ENCODE peak calls at places on chromosomes 12 and 14, in seven cellular contexts. One of them, this sample, is unnamed.
A peak's percentile ranks its signal among the peaks of the same experiment; 100 is the strongest.

GRCh38 chr14:74596747-74597456 is 15.1 kb downstream of the LTBP2 start:
- DNase-seq in H54: no peak
- DNase-seq in H1: no peak
- DNase-seq in esophagus squamous epithelium: no peak
- DNase-seq in IMR-90: peak; percentile 94
- DNase-seq in tibial nerve: no peak
- DNase-seq in GM12892: no peak
- DNase-seq in this sample: no peak

GRCh38 chr12:104975621-104976343 is 10.3 kb upstream of the NOPCHAP1 start:
- DNase-seq in H54: no peak
- DNase-seq in H1: no peak
- DNase-seq in esophagus squamous epithelium: no peak
- DNase-seq in IMR-90: peak; percentile 48
- DNase-seq in tibial nerve: no peak
- DNase-seq in GM12892: no peak
- DNase-seq in this sample: no peak

GRCh38 chr12:23899434-23899833 is 50.0 kb downstream of the SOX5 start:
- DNase-seq in H54: no peak
- DNase-seq in H1: no peak
- DNase-seq in esophagus squamous epithelium: no peak
- DNase-seq in IMR-90: no peak
- DNase-seq in tibial nerve: no peak
- DNase-seq in GM12892: no peak
- DNase-seq in this sample: no peak

GRCh38 chr14:35821546-35822411 is 4.4 kb upstream of the BRMS1L start:
- DNase-seq in H54: peak; percentile 33
- DNase-seq in H1: no peak
- DNase-seq in esophagus squamous epithelium: no peak
- DNase-seq in IMR-90: peak; percentile 45
- DNase-seq in tibial nerve: no peak
- DNase-seq in GM12892: no peak
- DNase-seq in this sample: no peak

GRCh38 chr14:97180304-97181200 is 383.4 kb downstream of the VRK1 start:
- DNase-seq in H54: peak; percentile 69
- DNase-seq in H1: no peak
- DNase-seq in esophagus squamous epithelium: no peak
- DNase-seq in IMR-90: no peak
- DNase-seq in tibial nerve: no peak
- DNase-seq in GM12892: no peak
- DNase-seq in this sample: no peak

GRCh38 chr12:57049890-57050289 is at the start of gene MYO1A:
- DNase-seq in H54: peak; percentile 22
- DNase-seq in H1: no peak
- DNase-seq in esophagus squamous epithelium: no peak
- DNase-seq in IMR-90: peak; percentile 19
- DNase-seq in tibial nerve: no peak
- DNase-seq in GM12892: no peak
- DNase-seq in this sample: no peak

GRCh38 chr12:3863756-3864155 is 9.4 kb downstream of the PARP11 start:
- DNase-seq in H54: no peak
- DNase-seq in H1: no peak
- DNase-seq in esophagus squamous epithelium: no peak
- DNase-seq in IMR-90: no peak
- DNase-seq in tibial nerve: no peak
- DNase-seq in GM12892: no peak
- DNase-seq in this sample: no peak

GRCh38 chr12:129607293-129607692 is 296.5 kb downstream of the TMEM132D start:
- DNase-seq in H54: no peak
- DNase-seq in H1: no peak
- DNase-seq in esophagus squamous epithelium: no peak
- DNase-seq in IMR-90: no peak
- DNase-seq in tibial nerve: no peak
- DNase-seq in GM12892: no peak
- DNase-seq in this sample: no peak

GRCh38 chr12:16880864-16881285 is 274.9 kb upstream of the LMO3 start:
- DNase-seq in H54: no peak
- DNase-seq in H1: peak; percentile 48
- DNase-seq in esophagus squamous epithelium: no peak
- DNase-seq in IMR-90: no peak
- DNase-seq in tibial nerve: no peak
- DNase-seq in GM12892: no peak
- DNase-seq in this sample: no peak

GRCh38 chr12:81255947-81256346 is 178.1 kb downstream of the ACSS3 start:
- DNase-seq in H54: no peak
- DNase-seq in H1: no peak
- DNase-seq in esophagus squamous epithelium: no peak
- DNase-seq in IMR-90: no peak
- DNase-seq in tibial nerve: no peak
- DNase-seq in GM12892: no peak
- DNase-seq in this sample: no peak

DNA sequence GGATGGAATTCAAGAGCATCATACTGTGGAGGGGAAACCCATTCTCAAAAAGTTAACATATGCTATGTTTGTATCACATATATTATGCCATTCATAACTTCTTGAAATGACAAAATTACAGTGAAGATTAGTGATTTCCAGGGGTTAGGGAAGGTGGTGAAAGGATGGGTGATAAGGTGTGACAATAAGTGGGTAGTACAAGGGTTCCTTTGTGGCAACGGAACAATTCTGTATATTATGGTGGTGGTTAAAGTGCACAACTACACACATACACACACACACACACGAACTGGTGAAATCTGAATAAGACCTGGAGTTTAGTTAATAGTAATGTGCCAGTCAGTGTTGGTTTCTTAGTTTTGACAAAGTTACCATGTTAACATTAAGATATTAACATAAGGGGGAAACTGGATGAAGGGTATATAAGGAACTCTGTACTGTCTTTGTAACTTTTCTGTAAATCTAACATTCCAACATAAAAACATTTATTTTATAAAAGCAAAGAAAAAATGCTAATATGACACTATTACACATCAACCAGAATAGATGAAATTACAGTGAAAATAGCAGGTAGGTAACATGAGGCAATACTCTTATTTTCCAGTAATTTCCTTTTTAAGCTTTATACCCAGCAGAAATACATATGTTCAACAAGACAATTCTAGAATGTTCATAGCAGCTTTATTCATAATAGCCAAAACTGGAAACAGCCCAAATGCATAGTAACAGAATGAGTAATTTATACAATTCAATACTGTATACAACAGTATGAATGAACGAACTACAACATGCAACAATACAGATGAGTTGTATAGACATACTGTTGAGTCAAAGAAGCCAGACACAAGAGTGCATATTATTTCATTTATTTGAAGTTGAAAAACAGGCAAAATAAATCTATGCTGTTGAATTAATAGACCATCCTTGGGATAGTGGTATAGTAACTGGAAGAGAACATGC is 44.0 kb upstream of the OR5AU1 start:
- DNase-seq in H54: no peak
- DNase-seq in H1: no peak
- DNase-seq in esophagus squamous epithelium: no peak
- DNase-seq in IMR-90: peak; percentile 80
- DNase-seq in tibial nerve: no peak
- DNase-seq in GM12892: no peak
- DNase-seq in this sample: no peak
- TF ChIP-seq POLR2A in H54: no peak
- TF ChIP-seq POLR2A in H1: no peak
- TF ChIP-seq POLR2A in esophagus squamous epithelium: no peak
- TF ChIP-seq POLR2A in IMR-90: no peak
- TF ChIP-seq POLR2A in tibial nerve: no peak
- TF ChIP-seq POLR2A in GM12892: no peak
- TF ChIP-seq POLR2A in this sample: no peak

DNA sequence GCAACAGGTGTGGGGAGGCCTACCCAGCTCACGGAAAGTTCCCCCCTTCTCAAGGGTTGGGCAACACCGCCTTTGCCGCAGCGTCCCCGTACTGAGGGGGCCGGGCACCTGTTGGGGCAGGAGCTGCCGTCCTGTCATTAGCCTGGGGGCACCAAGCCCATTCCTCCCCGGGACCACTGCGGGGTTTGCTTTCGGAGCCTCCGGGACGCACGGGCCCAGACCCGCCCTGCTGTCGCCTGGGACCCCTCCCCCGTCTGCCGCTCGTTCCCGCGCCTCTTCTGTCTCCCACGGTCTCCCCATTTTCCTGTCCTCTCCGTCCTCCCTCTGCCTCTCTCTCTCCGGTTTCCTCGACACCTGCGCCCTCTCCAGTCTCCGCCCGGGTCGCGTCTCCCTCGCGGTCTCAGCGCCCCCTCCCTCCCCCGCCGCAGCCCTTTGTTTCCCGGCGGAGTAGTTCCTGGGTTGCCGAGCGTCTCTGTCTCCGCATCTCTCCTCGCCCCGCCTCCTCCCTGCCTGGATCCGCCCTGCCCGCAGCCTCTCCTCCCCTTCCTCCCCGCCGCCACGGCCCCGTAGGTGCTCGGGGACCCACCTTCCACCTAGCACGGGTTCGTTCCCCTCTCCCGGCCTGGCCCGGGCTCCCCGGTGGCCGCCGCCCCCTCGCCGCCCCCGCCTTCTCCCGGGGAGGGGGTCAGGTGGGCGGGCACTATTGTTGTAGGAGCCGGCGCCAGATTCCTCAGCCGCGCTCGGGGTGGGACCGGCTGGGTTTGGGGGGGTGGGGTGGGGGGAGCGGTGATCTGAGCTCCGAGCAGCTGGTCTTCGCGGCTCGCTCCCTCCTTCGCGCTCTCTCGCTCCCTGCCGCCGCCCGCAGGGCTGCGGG is at the start of gene CACNB3:
- DNase-seq in H54: peak; percentile 64
- DNase-seq in H1: peak; percentile 94
- DNase-seq in esophagus squamous epithelium: no peak
- DNase-seq in IMR-90: peak; percentile 43
- DNase-seq in tibial nerve: peak; percentile 67
- DNase-seq in GM12892: peak; percentile 64
- DNase-seq in this sample: peak; percentile 68
- TF ChIP-seq POLR2A in H54: peak; percentile 25
- TF ChIP-seq POLR2A in H1: no peak
- TF ChIP-seq POLR2A in esophagus squamous epithelium: no peak
- TF ChIP-seq POLR2A in IMR-90: no peak
- TF ChIP-seq POLR2A in tibial nerve: no peak
- TF ChIP-seq POLR2A in GM12892: no peak
- TF ChIP-seq POLR2A in this sample: no peak

GRCh38 chr12:52050771-52051541 is at the start of gene NR4A1:
- DNase-seq in H54: peak; percentile 84
- DNase-seq in H1: peak; percentile 87
- DNase-seq in esophagus squamous epithelium: peak; percentile 82
- DNase-seq in IMR-90: peak; percentile 95
- DNase-seq in tibial nerve: peak; percentile 99
- DNase-seq in GM12892: peak; percentile 93
- DNase-seq in this sample: peak; percentile 97

GRCh38 chr12:52054231-52054837 is 3.1 kb downstream of the NR4A1 start:
- DNase-seq in H54: no peak
- DNase-seq in H1: no peak
- DNase-seq in esophagus squamous epithelium: no peak
- DNase-seq in IMR-90: no peak
- DNase-seq in tibial nerve: no peak
- DNase-seq in GM12892: no peak
- DNase-seq in this sample: no peak

GRCh38 chr12:52050116-52050770 is 999 bp upstream of the NR4A1 start:
- DNase-seq in H54: no peak
- DNase-seq in H1: peak; percentile 57
- DNase-seq in esophagus squamous epithelium: no peak
- DNase-seq in IMR-90: peak; percentile 50
- DNase-seq in tibial nerve: no peak
- DNase-seq in GM12892: no peak
- DNase-seq in this sample: peak; percentile 94

GRCh38 chr12:52053570-52054209 is 2.4 kb downstream of the NR4A1 start:
- DNase-seq in H54: no peak
- DNase-seq in H1: no peak
- DNase-seq in esophagus squamous epithelium: no peak
- DNase-seq in IMR-90: peak; percentile 64
- DNase-seq in tibial nerve: peak; percentile 33
- DNase-seq in GM12892: no peak
- DNase-seq in this sample: no peak

DNA sequence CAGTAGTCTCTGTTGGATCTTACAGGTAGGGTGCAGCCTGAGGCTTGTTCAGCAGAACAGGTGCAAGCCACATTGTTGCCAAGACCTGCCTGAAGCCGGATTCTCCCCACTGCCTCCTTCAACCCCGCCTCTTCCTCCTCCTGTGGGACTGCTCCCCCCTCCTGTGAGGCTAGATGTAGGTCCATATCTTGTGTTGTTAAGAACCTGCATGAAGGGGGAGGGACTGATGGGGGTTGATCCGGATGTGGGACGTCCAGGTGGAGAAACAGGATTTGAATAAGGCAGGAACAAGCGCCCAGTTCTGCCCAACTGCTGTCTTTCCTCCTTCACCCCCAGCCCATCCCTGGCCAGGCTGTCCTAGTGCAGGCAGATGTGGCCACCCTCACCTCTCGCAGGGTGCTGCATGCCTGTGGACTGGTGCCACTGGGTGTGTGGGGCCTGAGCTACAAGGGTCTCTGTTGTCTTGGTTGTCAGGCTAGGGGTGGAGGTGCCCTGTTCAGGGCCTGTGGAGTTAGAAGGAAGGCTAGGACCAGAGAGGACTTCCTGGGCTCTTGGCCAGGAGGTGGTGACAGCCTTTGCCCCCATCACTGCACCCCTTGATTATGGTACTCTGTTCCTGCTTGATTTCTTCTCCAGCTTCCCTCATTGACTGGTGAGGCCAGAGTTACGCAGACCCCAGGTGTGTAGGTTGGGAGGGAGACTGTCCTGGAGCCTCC is 1.4 kb downstream of the NR4A1 start:
- DNase-seq in H54: no peak
- DNase-seq in H1: no peak
- DNase-seq in esophagus squamous epithelium: no peak
- DNase-seq in IMR-90: peak; percentile 47
- DNase-seq in tibial nerve: no peak
- DNase-seq in GM12892: no peak
- DNase-seq in this sample: no peak
- TF ChIP-seq POLR2A in H54: no peak
- TF ChIP-seq POLR2A in H1: no peak
- TF ChIP-seq POLR2A in esophagus squamous epithelium: no peak
- TF ChIP-seq POLR2A in IMR-90: peak; percentile 88
- TF ChIP-seq POLR2A in tibial nerve: peak; percentile 33
- TF ChIP-seq POLR2A in GM12892: no peak
- TF ChIP-seq POLR2A in this sample: no peak

DNA sequence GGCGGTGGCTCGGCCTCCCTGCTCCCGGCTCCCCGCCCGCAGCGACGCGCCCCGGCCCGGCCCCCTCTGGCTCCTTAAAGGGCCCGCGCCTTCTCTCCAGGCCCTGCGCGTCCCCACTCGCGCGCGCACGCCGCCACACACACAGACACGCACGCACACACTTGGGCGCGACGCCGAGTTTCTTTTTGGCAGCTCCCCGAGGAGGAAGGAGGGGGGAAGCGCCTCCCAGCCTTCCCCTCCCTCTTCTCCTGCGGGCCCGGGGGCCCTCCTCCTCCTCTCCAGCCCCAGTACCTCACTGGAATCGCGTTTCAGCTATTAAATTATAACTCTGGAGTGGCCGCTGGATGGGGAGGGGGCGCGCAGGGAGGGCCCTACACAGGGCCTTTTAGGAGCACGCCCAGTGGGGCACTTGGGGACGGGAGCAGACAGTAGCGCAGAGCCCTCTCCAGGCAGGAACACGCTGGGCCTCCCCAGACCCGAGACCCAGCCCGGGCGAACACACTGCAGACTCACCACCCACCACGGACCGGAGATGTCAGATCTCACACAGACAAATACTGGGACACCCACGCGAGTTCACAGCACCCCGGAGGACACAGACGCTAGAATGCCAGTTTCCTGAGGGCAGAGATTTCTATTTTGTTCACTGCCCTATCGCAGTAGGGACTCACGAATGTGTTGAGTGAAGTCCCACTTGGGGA is 411 bp upstream of the NCOR2 start:
- DNase-seq in H54: peak; percentile 86
- DNase-seq in H1: peak; percentile 77
- DNase-seq in esophagus squamous epithelium: peak; percentile 58
- DNase-seq in IMR-90: peak; percentile 94
- DNase-seq in tibial nerve: peak; percentile 93
- DNase-seq in GM12892: peak; percentile 92
- DNase-seq in this sample: peak; percentile 98
- TF ChIP-seq POLR2A in H54: no peak
- TF ChIP-seq POLR2A in H1: no peak
- TF ChIP-seq POLR2A in esophagus squamous epithelium: no peak
- TF ChIP-seq POLR2A in IMR-90: no peak
- TF ChIP-seq POLR2A in tibial nerve: no peak
- TF ChIP-seq POLR2A in GM12892: no peak
- TF ChIP-seq POLR2A in this sample: no peak

This sample was measured in lower leg skin.